ENCODE peak calls at places on chromosomes 3 and 15, in six cellular contexts. L is mesenchymal stem cell; Z is MM.1S; E is activated CD4-positive, alpha-beta T cell treated with anti-CD3 and anti-CD28 coated beads, Interleukin-2, amount 10 ng/mL, durations not matched to agents 7 days and 5 days; V is cardiac muscle cell; G is NB4. U is an unnamed sample.

GRCh38 chr3:17986393-17986816 is 244.0 kb upstream of the TBC1D5 start:
- DNase-seq in V (no peak), Z (no peak), L (no peak), G (no peak), E (no peak), U (no peak)

GRCh38 chr3:50442940-50443579 is 60.4 kb downstream of the CACNA2D2 start:
- DNase-seq in G (no peak), V (no peak), L (no peak), Z (no peak), E (no peak), U (no peak)

GRCh38 chr15:98442379-98442833 is 205.9 kb upstream of the IGF1R start:
- DNase-seq in Z (peak), G (peak), L (peak), E (peak), V (peak), U (peak)

GRCh38 chr15:57352535-57353316 is 23.6 kb upstream of the CGNL1 start:
- DNase-seq in Z (no peak), E (no peak), G (peak), L (no peak), V (no peak), U (no peak)

GRCh38 chr15:97972366-97972765 is 11.9 kb downstream of the ARRDC4 start:
- DNase-seq in L (no peak), E (no peak), V (no peak), Z (no peak), G (no peak), U (no peak)

GRCh38 chr3:16286161-16286560 is 21.1 kb downstream of the OXNAD1 start:
- DNase-seq in G (no peak), V (no peak), Z (no peak), E (peak), L (no peak), U (no peak)

GRCh38 chr3:172257638-172258400 is 190.4 kb downstream of the GHSR start:
- DNase-seq in E (no peak), G (no peak), V (no peak), Z (no peak), L (peak), U (no peak)

GRCh38 chr15:92714457-92715401 is 59.2 kb upstream of the FAM174B start:
- DNase-seq in L (peak), Z (peak), V (peak), G (peak), E (peak), U (peak)

GRCh38 chr3:31704651-31705179 is 172.0 kb downstream of the STT3B start:
- DNase-seq in Z (no peak), L (peak), E (no peak), V (no peak), G (peak), U (peak)

GRCh38 chr3:141233457-141234161 is 2.0 kb downstream of the PXYLP1 start:
- DNase-seq in G (no peak), V (no peak), Z (no peak), E (no peak), L (no peak), U (no peak)

GRCh38 chr3:162112719-162113118 is 616.1 kb downstream of the OTOL1 start:
- DNase-seq in G (no peak), V (no peak), Z (no peak), E (no peak), L (no peak), U (no peak)

GRCh38 chr3:180755553-180755952 is 76.3 kb upstream of the CCDC39 start:
- DNase-seq in V (no peak), L (no peak), E (no peak), Z (no peak), G (no peak), U (no peak)

GRCh38 chr3:194584866-194585265 is 48.4 kb downstream of the TMEM44 start:
- DNase-seq in E (no peak), V (peak), Z (no peak), L (peak), G (no peak), U (peak)

GRCh38 chr3:107271787-107272387 is 105.4 kb upstream of the CCDC54 start:
- DNase-seq in V (peak), G (peak), Z (peak), E (no peak), L (peak), U (peak)

GRCh38 chr15:42364529-42364928 is 5.2 kb downstream of the CAPN3 start:
- DNase-seq in G (no peak), L (no peak), Z (no peak), V (peak), E (no peak), U (peak)

GRCh38 chr3:42509111-42509510 is 6.7 kb downstream of the VIPR1 start:
- DNase-seq in E (no peak), L (no peak), V (no peak), G (no peak), Z (no peak), U (no peak)

GRCh38 chr15:44811347-44811746 is 75.0 kb downstream of the TRIM69 start:
- DNase-seq in G (no peak), L (no peak), E (no peak), V (no peak), Z (no peak), U (no peak)

GRCh38 chr3:43948013-43948412 is 257.3 kb downstream of the ABHD5 start:
- DNase-seq in Z (no peak), L (no peak), V (no peak), E (no peak), G (peak), U (no peak)

GRCh38 chr15:70147778-70148177 is 50.1 kb upstream of the TLE3 start:
- DNase-seq in Z (no peak), L (no peak), E (no peak), V (no peak), G (peak), U (no peak)

GRCh38 chr3:123518892-123519485 is 65.9 kb downstream of the HACD2 start:
- DNase-seq in Z (no peak), V (no peak), L (no peak), E (no peak), G (no peak), U (no peak)